ENCODE peak calls at places on chromosomes 3 and 15, in four cellular contexts. H is WTC11, V is K562, Z is HepG2. F is an unnamed sample.
A peak's percentile ranks its signal among the peaks of the same experiment; 100 is the strongest.

GRCh38 chr3:52220380-52221026 is 4.9 kb downstream of the TLR9 start:
- DNase-seq in V (peak; percentile 82), Z (peak; percentile 49), H (peak; percentile 92), F (peak; percentile 88)

GRCh38 chr3:25582242-25582641 is 82.5 kb downstream of the TOP2B start:
- DNase-seq in Z (peak; percentile 69), V (peak; percentile 91), H (no peak), F (no peak)

GRCh38 chr3:177111541-177111949 is 85.7 kb downstream of the TBL1XR1 start:
- DNase-seq in V (no peak), Z (peak; percentile 83), H (no peak), F (no peak)

GRCh38 chr15:45118131-45118588 is 4.0 kb downstream of the DUOXA2 start:
- DNase-seq in V (peak; percentile 94), H (peak; percentile 93), Z (peak; percentile 85), F (peak; percentile 87)

GRCh38 chr3:62990704-62991413 is 115.6 kb upstream of the CADPS start:
- DNase-seq in V (no peak), Z (no peak), H (no peak), F (no peak)

GRCh38 chr15:70799667-70800450 is 36.5 kb upstream of the UACA start:
- DNase-seq in H (no peak), Z (peak; percentile 66), V (no peak), F (no peak)

GRCh38 chr15:69060041-69060481 is 45.6 kb downstream of the NOX5 start:
- DNase-seq in H (no peak), Z (no peak), V (no peak), F (no peak)

GRCh38 chr3:177337548-177338331 is 140.5 kb upstream of the TBL1XR1 start:
- DNase-seq in Z (no peak), V (no peak), H (no peak), F (no peak)

GRCh38 chr15:55799287-55800212 is 56.6 kb upstream of the PRTG start:
- DNase-seq in V (peak; percentile 55), Z (peak; percentile 46), H (peak; percentile 79), F (peak; percentile 56)

GRCh38 chr3:12508316-12508715 is 24.0 kb downstream of the TSEN2 start:
- DNase-seq in H (no peak), Z (no peak), V (no peak), F (no peak)

GRCh38 chr3:109897734-109898133 is 560.4 kb upstream of the DPPA4 start:
- DNase-seq in H (no peak), V (no peak), Z (no peak), F (no peak)

GRCh38 chr15:55587321-55588069 is 650 bp downstream of the PYGO1 start:
- DNase-seq in Z (peak; percentile 31), H (peak; percentile 52), V (peak; percentile 23), F (peak; percentile 42)

GRCh38 chr15:35320911-35321310 is 225.1 kb downstream of the DPH6 start:
- DNase-seq in V (no peak), Z (no peak), H (no peak), F (no peak)

GRCh38 chr3:52084954-52085730 is 28.8 kb upstream of the DUSP7 start:
- DNase-seq in Z (no peak), H (peak; percentile 46), V (no peak), F (peak; percentile 21)

GRCh38 chr15:37933685-37934084 is 755 bp upstream of the TMCO5A start:
- DNase-seq in H (no peak), V (no peak), Z (no peak), F (no peak)

GRCh38 chr15:67126551-67127333 is 61.3 kb downstream of the SMAD3 start:
- DNase-seq in Z (peak; percentile 72), V (no peak), H (no peak), F (no peak)

GRCh38 chr3:46829699-46830208 is 33.5 kb downstream of the MYL3 start:
- DNase-seq in V (no peak), H (no peak), Z (no peak), F (no peak)

GRCh38 chr15:77784361-77785292 is 151.9 kb upstream of the LINGO1 start:
- DNase-seq in H (peak; percentile 79), Z (peak; percentile 14), V (peak; percentile 70), F (peak; percentile 81)

GRCh38 chr3:106587581-106587980 is 718.8 kb upstream of the CBLB start:
- DNase-seq in Z (no peak), V (no peak), H (no peak), F (no peak)

GRCh38 chr3:65532164-65532563 is 506.6 kb downstream of the MAGI1 start:
- DNase-seq in Z (no peak), H (no peak), V (no peak), F (no peak)

GRCh38 chr15:64623347-64624024 is 151.9 kb downstream of the RBPMS2 start:
- DNase-seq in Z (no peak), H (no peak), V (no peak), F (no peak)

GRCh38 chr3:12394516-12395271 is 89.6 kb upstream of the TSEN2 start:
- DNase-seq in V (no peak), Z (no peak), H (no peak), F (no peak)

GRCh38 chr3:160968731-160969130 is 136.4 kb downstream of the B3GALNT1 start:
- DNase-seq in V (no peak), H (no peak), Z (no peak), F (no peak)

GRCh38 chr15:85179700-85180099 is 198.0 kb downstream of the PDE8A start:
- DNase-seq in Z (no peak), H (no peak), V (peak; percentile 18), F (no peak)

GRCh38 chr3:55936549-55937052 is 449.5 kb upstream of the WNT5A start:
- DNase-seq in Z (no peak), H (no peak), V (no peak), F (no peak)

GRCh38 chr3:141738636-141739363 is 702 bp downstream of the RNF7 start:
- DNase-seq in V (peak; percentile 57), H (no peak), Z (no peak), F (no peak)

DNA sequence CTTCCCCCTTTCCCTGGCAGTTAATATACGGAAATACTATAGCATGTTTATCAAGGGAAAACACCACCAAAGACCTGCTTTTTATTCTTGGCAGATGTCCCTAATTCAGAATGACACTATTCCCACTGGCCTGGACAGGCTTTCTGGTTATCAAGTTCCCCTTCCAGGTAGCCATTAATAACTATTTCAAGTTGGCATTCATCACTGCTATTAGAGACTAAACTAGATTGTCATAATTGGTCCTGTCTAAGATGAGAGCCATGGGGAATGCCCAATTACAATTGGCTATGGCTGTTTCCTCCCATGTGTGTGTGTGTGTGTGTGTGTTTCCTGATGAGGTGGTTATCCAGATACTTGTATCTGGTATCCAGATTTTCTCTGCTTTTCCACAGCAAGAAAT is 608.1 kb downstream of the SQOR start:
- DNase-seq in V (no peak), H (no peak), Z (no peak), F (no peak)
- TF ChIP-seq ELF4 in V (no peak), H (no peak), Z (no peak), F (no peak)

GRCh38 chr3:112604536-112604935 is 36.4 kb downstream of the CCDC80 start:
- DNase-seq in V (no peak), Z (no peak), H (no peak), F (no peak)

GRCh38 chr3:112610121-112610520 is 30.8 kb downstream of the CCDC80 start:
- DNase-seq in Z (no peak), V (peak; percentile 25), H (no peak), F (no peak)

GRCh38 chr3:112602217-112602838 is 38.6 kb downstream of the CCDC80 start:
- DNase-seq in Z (no peak), V (no peak), H (no peak), F (no peak)

GRCh38 chr3:112605285-112605684 is 35.7 kb downstream of the CCDC80 start:
- DNase-seq in H (no peak), V (no peak), Z (no peak), F (no peak)
- TF ChIP-seq ELF4 in H (no peak), V (no peak), Z (no peak), F (no peak)

GRCh38 chr3:181486496-181486895 is 225.2 kb upstream of the SOX2 start:
- DNase-seq in V (no peak), H (no peak), Z (no peak), F (no peak)

GRCh38 chr3:181484026-181484425 is 227.7 kb upstream of the SOX2 start:
- DNase-seq in V (no peak), H (no peak), Z (no peak), F (no peak)

GRCh38 chr3:181488536-181488935 is 223.2 kb upstream of the SOX2 start:
- DNase-seq in V (no peak), H (no peak), Z (no peak), F (no peak)

DNA sequence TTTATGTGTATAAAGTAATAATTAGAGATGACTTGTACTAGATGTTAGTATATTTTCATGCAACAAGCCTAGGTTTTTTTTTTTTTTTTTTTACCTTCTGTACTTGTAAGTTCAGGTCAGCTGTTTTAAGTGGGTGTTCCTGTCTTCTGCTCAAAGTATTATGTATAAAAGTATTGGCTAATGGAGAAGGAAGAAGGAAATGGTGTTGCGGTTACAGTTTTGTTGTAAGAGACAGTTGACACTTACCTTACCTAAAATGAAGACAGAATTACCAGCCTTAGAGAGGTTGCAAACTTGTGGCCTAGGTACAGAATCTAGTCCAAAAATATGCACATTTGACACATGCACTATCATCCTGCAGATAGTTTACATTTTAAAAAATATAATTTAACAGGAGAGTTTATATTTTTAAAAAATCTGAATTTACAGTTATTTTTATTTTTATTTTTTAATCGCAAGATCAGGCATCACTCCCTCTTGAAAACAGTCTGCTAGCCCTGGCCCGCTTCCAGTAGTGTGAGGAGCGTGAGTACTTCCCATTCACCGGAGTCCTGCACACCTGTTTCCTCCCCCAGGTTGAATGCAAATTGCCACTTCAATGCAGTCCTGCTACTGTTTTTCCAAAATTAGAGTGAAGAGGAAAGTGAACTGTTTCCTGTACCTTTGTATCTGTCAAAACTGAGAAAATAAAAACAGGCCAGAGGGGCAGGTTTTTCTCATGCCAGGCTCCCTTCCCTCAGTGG is 224.3 kb upstream of the SOX2 start:
- DNase-seq in Z (no peak), H (no peak), V (no peak), F (no peak)
- TF ChIP-seq ELF4 in Z (no peak), H (no peak), V (no peak), F (no peak)

GRCh38 chr3:4219227-4219568 is 84.0 kb upstream of the SETMAR start:
- DNase-seq in V (no peak), Z (no peak), H (no peak), F (no peak)

GRCh38 chr3:4220050-4220449 is 83.1 kb upstream of the SETMAR start:
- DNase-seq in H (no peak), V (no peak), Z (no peak), F (no peak)

GRCh38 chr3:4222574-4222973 is 80.6 kb upstream of the SETMAR start:
- DNase-seq in V (peak; percentile 23), H (no peak), Z (no peak), F (no peak)

GRCh38 chr3:4223783-4224182 is 79.4 kb upstream of the SETMAR start:
- DNase-seq in H (no peak), Z (no peak), V (no peak), F (no peak)

DNA sequence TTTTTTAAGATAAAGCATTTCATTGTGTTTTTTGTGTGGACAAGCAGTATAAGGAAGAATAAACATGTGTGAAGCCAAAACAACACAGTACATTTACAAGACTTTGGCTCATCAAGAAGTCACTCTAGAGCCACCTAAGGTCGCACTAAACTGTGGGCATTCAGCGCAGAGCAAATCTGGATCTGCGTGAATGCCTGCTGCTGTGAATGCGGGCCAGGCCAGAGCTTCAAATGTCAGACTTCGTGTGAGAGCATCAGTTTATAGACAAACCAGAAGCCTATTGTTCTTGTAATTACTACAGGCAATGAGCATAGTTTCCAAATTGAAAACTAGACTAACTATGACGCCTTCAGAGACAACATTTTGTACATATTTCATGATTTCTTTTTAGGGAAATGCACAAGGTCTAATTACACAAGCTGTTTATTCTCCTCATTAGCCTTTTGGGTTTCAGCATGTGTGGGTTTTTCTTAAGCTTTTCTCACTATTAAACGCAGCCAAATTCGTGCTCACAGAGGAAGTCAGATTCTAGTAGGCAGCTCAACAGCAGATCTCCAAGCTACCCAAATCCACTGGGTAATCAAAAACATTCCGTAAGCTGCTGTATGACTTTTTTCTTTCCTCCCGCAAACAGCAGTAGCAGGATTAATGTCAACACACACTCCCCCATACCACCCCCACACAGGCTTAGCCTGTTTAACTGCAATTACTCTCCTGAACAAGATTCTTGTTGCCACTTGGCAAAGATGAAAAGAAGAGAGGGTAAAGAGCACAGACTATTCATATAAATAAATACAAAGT is 84.5 kb upstream of the SETMAR start:
- DNase-seq in V (no peak), H (no peak), Z (peak; percentile 2), F (no peak)
- TF ChIP-seq ELF4 in V (no peak), H (no peak), Z (no peak), F (no peak)